ENCODE peak calls at places on chromosomes 4 and X, in four cellular contexts. U, T, W and Z are unnamed samples.

GRCh38 chrX:23365541-23365940 is 30.9 kb downstream of the PTCHD1 start:
- DNase-seq in T (no peak), U (no peak), W (no peak), Z (no peak)

GRCh38 chr4:80798082-80798481 is 232.4 kb upstream of the BMP3 start:
- DNase-seq in U (no peak), T (no peak), W (no peak), Z (no peak)

GRCh38 chrX:124862304-124862703 is 457.4 kb upstream of the TEX13C start:
- DNase-seq in U (no peak), T (no peak), W (no peak), Z (no peak)

GRCh38 chr4:139609647-139610046 is 53.6 kb upstream of the SETD7 start:
- DNase-seq in W (no peak), U (no peak), T (no peak), Z (no peak)

GRCh38 chr4:159352609-159353008 is 249.7 kb downstream of the RAPGEF2 start:
- DNase-seq in W (no peak), T (no peak), U (no peak), Z (no peak)

GRCh38 chrX:21373637-21374162 is 518 bp upstream of the CNKSR2 start:
- DNase-seq in U (no peak), W (no peak), T (no peak), Z (no peak)

GRCh38 chr4:42371306-42372063 is 25.8 kb upstream of the SHISA3 start:
- DNase-seq in U (no peak), W (no peak), T (peak), Z (no peak)

GRCh38 chr4:26272654-26273307 is 48.0 kb upstream of the RBPJ start:
- DNase-seq in W (no peak), U (no peak), T (no peak), Z (no peak)

GRCh38 chr4:96833831-96834230 is 993.9 kb downstream of the PDHA2 start:
- DNase-seq in U (no peak), T (no peak), W (no peak), Z (no peak)

GRCh38 chr4:29304595-29304994 is 1415.6 kb upstream of the PCDH7 start:
- DNase-seq in U (no peak), T (no peak), W (no peak), Z (no peak)

GRCh38 chrX:103254171-103254824 is 657 bp downstream of the TCEAL8 start:
- DNase-seq in U (peak), T (peak), W (peak), Z (no peak)

GRCh38 chrX:78123190-78123589 is 16.3 kb downstream of the TAF9B start:
- DNase-seq in T (no peak), W (no peak), U (no peak), Z (no peak)